ENCODE peak calls at places on chromosomes 13 and 19, in six cellular contexts. H is osteoblast; P is CD8-positive, alpha-beta T cell; M is OCI-LY7; X is psoas muscle; T is HFF-Myc. N is an unnamed sample.

GRCh38 chr13:72782717-72783116 is 784 bp downstream of the PIBF1 start:
- DNase-seq in T (no peak), P (no peak), M (peak; percentile 10), H (peak; percentile 9), X (no peak), N (peak; percentile 22)

GRCh38 chr19:10471909-10472308 is 31.2 kb downstream of the KEAP1 start:
- DNase-seq in P (no peak), T (no peak), H (peak; percentile 88), M (peak; percentile 65), X (no peak), N (peak; percentile 49)

GRCh38 chr19:14147797-14148605 is 11.6 kb upstream of the ASF1B start:
- DNase-seq in T (no peak), H (peak; percentile 99), M (peak; percentile 33), X (peak; percentile 72), P (peak; percentile 59), N (peak; percentile 57)

GRCh38 chr13:108435393-108436149 is 166.1 kb downstream of the TNFSF13B start:
- DNase-seq in P (no peak), X (no peak), H (no peak), T (no peak), M (no peak), N (no peak)

GRCh38 chr13:34654203-34654602 is 287.9 kb upstream of the NBEA start:
- DNase-seq in H (no peak), X (no peak), T (no peak), P (no peak), M (no peak), N (peak; percentile 2)

GRCh38 chr19:50638576-50638975 is 1.1 kb downstream of the SYT3 start:
- DNase-seq in M (no peak), T (no peak), X (no peak), P (no peak), H (peak; percentile 81), N (no peak)

GRCh38 chr19:35908977-35909683 is 1.0 kb upstream of the TYROBP start:
- DNase-seq in H (peak; percentile 51), X (peak; percentile 72), T (no peak), P (peak; percentile 29), M (peak; percentile 83), N (no peak)

GRCh38 chr19:3607398-3608078 is 863 bp upstream of the TBXA2R start:
- DNase-seq in M (no peak), P (no peak), X (peak; percentile 64), H (peak; percentile 93), T (no peak), N (no peak)

GRCh38 chr13:98340026-98340425 is 163.0 kb upstream of the RNF113B start:
- DNase-seq in P (no peak), T (no peak), X (no peak), M (no peak), H (no peak), N (no peak)

GRCh38 chr19:2477732-2478191 is 1.8 kb downstream of the GADD45B start:
- DNase-seq in T (no peak), X (no peak), H (peak; percentile 88), M (peak; percentile 69), P (peak; percentile 27), N (peak; percentile 55)

GRCh38 chr13:71580614-71581013 is 286.4 kb downstream of the DACH1 start:
- DNase-seq in T (no peak), X (no peak), P (no peak), H (no peak), M (no peak), N (no peak)

GRCh38 chr13:50384724-50385123 is 369.5 kb downstream of the KCNRG start:
- DNase-seq in P (no peak), T (no peak), M (no peak), H (no peak), X (no peak), N (no peak)

GRCh38 chr19:16612631-16613030 is 15.4 kb downstream of the MED26 start:
- DNase-seq in X (no peak), T (no peak), H (peak; percentile 48), M (no peak), P (no peak), N (peak; percentile 71)

GRCh38 chr19:36092566-36092965 is 18.4 kb upstream of the OVOL3 start:
- DNase-seq in M (no peak), X (no peak), H (no peak), P (no peak), T (no peak), N (no peak)

GRCh38 chr13:42893346-42893745 is 98.7 kb downstream of the EPSTI1 start:
- DNase-seq in X (no peak), H (peak; percentile 61), P (no peak), M (no peak), T (no peak), N (peak; percentile 42)

GRCh38 chr13:36998624-36999041 is 507 bp downstream of the ALG5 start:
- DNase-seq in H (peak; percentile 34), X (peak; percentile 19), M (peak; percentile 29), P (peak; percentile 17), T (no peak), N (no peak)

GRCh38 chr13:85828094-85828684 is 29.0 kb upstream of the SLITRK6 start:
- DNase-seq in T (no peak), X (no peak), M (peak; percentile 50), P (no peak), H (no peak), N (peak; percentile 11)

GRCh38 chr13:29362849-29363604 is 232.5 kb downstream of the SLC7A1 start:
- DNase-seq in X (no peak), M (peak; percentile 67), P (peak; percentile 21), H (peak; percentile 85), T (peak; percentile 46), N (peak; percentile 52)

GRCh38 chr19:50780753-50781480 is 9.3 kb upstream of the ACP4 start:
- DNase-seq in T (no peak), X (no peak), H (peak; percentile 50), M (no peak), P (no peak), N (no peak)

GRCh38 chr19:17725422-17726078 is 6.3 kb downstream of the MAP1S start:
- DNase-seq in M (no peak), X (no peak), T (no peak), P (peak; percentile 22), H (peak; percentile 79), N (no peak)

GRCh38 chr19:3210347-3211017 is 14.0 kb upstream of the CELF5 start:
- DNase-seq in H (peak; percentile 99), T (peak; percentile 10), X (peak; percentile 56), M (peak; percentile 63), P (peak; percentile 76), N (peak; percentile 13)

GRCh38 chr13:60261432-60262351 is 98.0 kb upstream of the DIAPH3 start:
- DNase-seq in P (no peak), X (no peak), M (no peak), H (no peak), T (no peak), N (no peak)

DNA sequence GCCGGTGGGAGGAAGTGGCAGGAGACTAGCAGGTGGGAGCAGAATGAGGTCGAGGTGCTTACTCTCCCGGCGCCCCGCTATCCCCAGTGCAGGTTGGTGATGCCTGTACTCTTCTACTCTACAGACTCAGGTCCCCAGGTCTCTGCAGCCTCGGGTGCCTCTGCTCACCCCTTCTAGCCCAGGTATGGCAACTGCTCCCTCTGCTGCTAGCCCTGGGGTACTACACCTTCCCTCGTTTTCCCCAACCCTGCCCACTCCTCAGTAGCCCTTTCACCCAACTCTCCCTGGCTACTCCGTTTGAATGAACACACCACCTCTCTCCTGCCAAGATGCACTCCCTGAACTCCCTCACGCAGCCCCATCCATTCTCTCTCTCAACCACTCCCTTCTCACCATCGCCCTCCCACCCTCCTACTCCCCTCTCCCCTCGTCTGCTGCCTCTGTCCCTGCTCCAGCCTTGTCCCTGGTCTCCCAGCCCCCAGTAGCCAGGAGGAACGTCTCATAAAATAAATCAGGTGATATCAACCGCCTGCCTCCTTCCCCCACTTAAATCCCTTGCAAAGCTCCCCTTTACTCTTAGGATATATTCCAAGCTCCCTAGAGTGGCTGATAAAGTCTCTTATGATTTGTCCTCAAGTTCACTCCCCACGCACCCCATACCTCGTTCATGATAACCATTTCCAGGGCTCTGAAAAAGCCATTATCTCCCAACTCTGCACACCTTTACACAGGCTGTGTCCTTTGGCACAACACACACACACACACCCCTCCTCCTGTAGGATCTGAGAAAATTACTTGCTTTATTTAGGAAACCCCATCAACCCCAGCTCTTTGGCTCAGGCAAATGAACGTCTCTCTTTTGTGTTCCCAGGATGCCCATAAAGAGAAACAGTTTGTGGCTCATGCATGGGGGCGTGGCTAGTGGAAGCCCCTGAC is 8.2 kb upstream of the MEIS3 start:
- DNase-seq in M (peak; percentile 76), T (no peak), H (peak; percentile 92), P (peak; percentile 68), X (no peak), N (peak; percentile 57)
- H3K4me3 ChIP-seq in M (peak overlapping the region; percentile 62), T (peak overlapping the region; percentile 9), H (peak overlapping the region; percentile 58), P (peak overlapping the region; percentile 2), X (no peak overlapping the region), N (peak overlapping the region; percentile 18)

GRCh38 chr13:79482271-79482970 is 1.5 kb downstream of the NDFIP2 start:
- DNase-seq in M (no peak), H (no peak), T (no peak), P (no peak), X (no peak), N (no peak)

GRCh38 chr13:79481685-79482052 is 714 bp downstream of the NDFIP2 start:
- DNase-seq in P (peak; percentile 41), M (peak; percentile 16), H (no peak), X (no peak), T (no peak), N (no peak)

GRCh38 chr13:79480954-79481684 is at the start of gene NDFIP2:
- DNase-seq in H (peak; percentile 79), T (peak; percentile 56), X (peak; percentile 87), P (peak; percentile 82), M (peak; percentile 52), N (peak; percentile 85)

GRCh38 chr13:79475569-79475968 is 5.4 kb upstream of the NDFIP2 start:
- DNase-seq in T (no peak), H (no peak), P (no peak), X (no peak), M (no peak), N (no peak)

GRCh38 chr13:79477968-79478367 is 3.0 kb upstream of the NDFIP2 start:
- DNase-seq in P (no peak), M (no peak), H (no peak), T (no peak), X (peak; percentile 19), N (no peak)
- TF ChIP-seq CTCF in P (no peak), M (no peak), H (no peak), T (no peak), X (no peak), N (no peak)

GRCh38 chr13:26459276-26460131 is 98.0 kb upstream of the WASF3 start:
- DNase-seq in X (peak; percentile 67), P (no peak), H (no peak), T (no peak), M (no peak), N (no peak)
- H3K4me3 ChIP-seq in X (no peak overlapping the region), P (no peak overlapping the region), H (no peak overlapping the region), T (no peak overlapping the region), M (no peak overlapping the region), N (no peak overlapping the region)

GRCh38 chr13:78430811-78431210 is 172.5 kb downstream of the POU4F1 start:
- DNase-seq in X (no peak), M (no peak), H (no peak), P (no peak), T (no peak), N (no peak)

GRCh38 chr13:78430166-78430791 is 173.1 kb downstream of the POU4F1 start:
- DNase-seq in P (no peak), M (no peak), H (no peak), T (no peak), X (no peak), N (no peak)

GRCh38 chr13:78431328-78431727 is 172.0 kb downstream of the POU4F1 start:
- DNase-seq in P (no peak), H (no peak), M (no peak), T (no peak), X (no peak), N (no peak)

GRCh38 chr13:78426183-78426582 is 177.2 kb downstream of the POU4F1 start:
- DNase-seq in X (no peak), H (no peak), P (no peak), M (no peak), T (no peak), N (no peak)

GRCh38 chr13:78428646-78429045 is 174.7 kb downstream of the POU4F1 start:
- DNase-seq in M (no peak), T (no peak), X (no peak), H (no peak), P (no peak), N (no peak)
- TF ChIP-seq CTCF in M (no peak), T (no peak), X (no peak), H (no peak), P (no peak), N (no peak)

N was measured in fibroblast of villous mesenchyme.